ENCODE peak calls at places on chromosome 16, in four cellular contexts. F, V, C and W are unnamed samples.

GRCh38 chr16:16960785-16961184 is 510.0 kb downstream of the XYLT1 start:
- DNase-seq in F (no peak), V (no peak), C (peak; percentile 60), W (no peak)

GRCh38 chr16:65624246-65624645 is 502.4 kb upstream of the CDH11 start:
- DNase-seq in F (no peak), V (no peak), C (no peak), W (no peak)

GRCh38 chr16:10980811-10981210 is 36.4 kb downstream of the CLEC16A start:
- DNase-seq in F (no peak), V (no peak), C (no peak), W (no peak)

GRCh38 chr16:4624827-4625616 is 396 bp downstream of the MGRN1 start:
- DNase-seq in F (peak; percentile 82), V (peak; percentile 61), C (peak; percentile 77), W (peak; percentile 65)

GRCh38 chr16:69712277-69712676 is 14.1 kb downstream of the NQO1 start:
- DNase-seq in F (no peak), V (no peak), C (no peak), W (no peak)

GRCh38 chr16:29148867-29149272 is 164.0 kb downstream of the LAT start:
- DNase-seq in F (no peak), V (no peak), C (no peak), W (no peak)

GRCh38 chr16:2969545-2970521 is 685 bp downstream of the PAQR4 start:
- DNase-seq in F (peak; percentile 42), V (peak; percentile 49), C (peak; percentile 83), W (peak; percentile 21)

GRCh38 chr16:149024-149675 is 3.3 kb upstream of the HBZ start:
- DNase-seq in F (no peak), V (peak; percentile 52), C (no peak), W (peak; percentile 95)

GRCh38 chr16:4847774-4848587 is 700 bp downstream of the UBN1 start:
- DNase-seq in F (peak; percentile 6), V (peak; percentile 64), C (peak; percentile 38), W (peak; percentile 71)

GRCh38 chr16:12869681-12870427 is 31.5 kb upstream of the SHISA9 start:
- DNase-seq in F (no peak), V (no peak), C (no peak), W (no peak)

GRCh38 chr16:23608194-23608593 is 12.1 kb upstream of the NDUFAB1 start:
- DNase-seq in F (no peak), V (peak; percentile 71), C (no peak), W (no peak)

GRCh38 chr16:11665071-11665491 is 3.2 kb upstream of the SNN start:
- DNase-seq in F (no peak), V (no peak), C (peak; percentile 67), W (no peak)

GRCh38 chr16:10182186-10182683 is at the start of gene GRIN2A:
- DNase-seq in F (no peak), V (no peak), C (no peak), W (no peak)

GRCh38 chr16:51523400-51523799 is 372.3 kb upstream of the SALL1 start:
- DNase-seq in F (no peak), V (peak; percentile 49), C (no peak), W (no peak)

GRCh38 chr16:69616082-69616481 is 50.3 kb downstream of the NFAT5 start:
- DNase-seq in F (no peak), V (no peak), C (no peak), W (no peak)

GRCh38 chr16:20865420-20866126 is 34.6 kb downstream of the DCUN1D3 start:
- DNase-seq in F (no peak), V (peak; percentile 64), C (no peak), W (no peak)

GRCh38 chr16:83977056-83977815 is 9.2 kb downstream of the NECAB2 start:
- DNase-seq in F (no peak), V (no peak), C (no peak), W (no peak)

GRCh38 chr16:70478169-70478568 is 23.8 kb downstream of the FCSK start:
- DNase-seq in F (no peak), V (no peak), C (no peak), W (no peak)

GRCh38 chr16:55367796-55368195 is 43.8 kb downstream of the IRX6 start:
- DNase-seq in F (no peak), V (peak; percentile 20), C (no peak), W (no peak)

GRCh38 chr16:61366006-61366405 is 670.2 kb downstream of the CDH8 start:
- DNase-seq in F (no peak), V (no peak), C (no peak), W (no peak)

GRCh38 chr16:65318138-65318537 is 196.3 kb upstream of the CDH11 start:
- DNase-seq in F (no peak), V (no peak), C (peak; percentile 42), W (peak; percentile 2)

GRCh38 chr16:10581507-10581906 is 1.1 kb upstream of the EMP2 start:
- DNase-seq in F (no peak), V (peak; percentile 29), C (no peak), W (no peak)

GRCh38 chr16:50188619-50189136 is 35.6 kb downstream of the TENT4B start:
- DNase-seq in F (no peak), V (no peak), C (no peak), W (peak; percentile 76)

GRCh38 chr16:11363927-11364258 is 18.6 kb downstream of the RMI2 start:
- DNase-seq in F (no peak), V (no peak), C (no peak), W (no peak)

DNA sequence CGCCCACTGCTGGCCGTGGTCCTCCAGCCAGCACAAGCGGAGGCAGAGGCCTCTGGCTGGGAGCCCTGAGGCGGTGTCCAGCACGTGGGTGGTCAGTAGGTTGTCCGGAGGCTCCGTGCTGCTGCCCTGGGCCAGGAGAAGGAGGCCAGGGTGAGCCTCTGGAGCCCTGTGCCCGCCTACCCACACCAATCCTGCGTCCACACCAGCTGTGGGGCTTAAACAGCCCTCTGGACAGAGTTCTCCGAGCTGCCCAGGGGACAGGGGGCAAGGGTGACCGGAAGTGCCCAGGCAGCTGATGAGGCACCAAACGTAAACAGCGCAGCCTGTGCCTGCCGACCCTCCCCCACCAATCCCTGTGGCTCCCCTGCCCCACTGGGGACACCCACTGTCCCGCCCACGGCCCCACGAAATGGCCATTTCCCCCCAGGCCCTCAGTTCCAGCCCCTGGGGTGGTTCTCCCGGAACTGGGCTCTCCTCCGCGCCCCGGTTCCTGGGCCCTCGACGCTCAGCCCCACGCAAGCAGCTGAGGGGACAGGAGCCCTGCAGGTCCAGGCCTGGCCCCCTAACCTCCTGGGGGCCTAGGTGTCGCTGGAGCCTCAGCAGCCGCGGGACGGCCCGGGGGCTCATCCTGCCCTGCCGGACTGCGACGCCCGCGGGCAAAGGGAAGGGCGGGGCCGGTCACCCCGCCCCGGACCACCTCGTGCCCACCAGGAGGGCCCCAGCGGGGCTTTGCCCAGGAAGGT is 27.9 kb upstream of the DBNDD1 start:
- DNase-seq in F (no peak), V (peak; percentile 58), C (peak; percentile 55), W (peak; percentile 72)
- H2BK120ac ChIP-seq in F (no peak overlapping the region), V (peak overlapping the region; percentile 12), C (no peak overlapping the region), W (no peak overlapping the region)

GRCh38 chr16:66874079-66874775 is 6.1 kb upstream of the PDP2 start:
- DNase-seq in F (no peak), V (peak; percentile 49), C (no peak), W (no peak)
- H2BK120ac ChIP-seq in F (no peak overlapping the region), V (peak overlapping the region; percentile 98), C (no peak overlapping the region), W (no peak overlapping the region)

GRCh38 chr16:85577899-85578598 is 35.1 kb upstream of the GSE1 start:
- DNase-seq in F (no peak), V (no peak), C (no peak), W (no peak)

GRCh38 chr16:85578599-85578948 is 34.5 kb upstream of the GSE1 start:
- DNase-seq in F (no peak), V (no peak), C (no peak), W (no peak)

GRCh38 chr16:85579883-85580607 is 33.1 kb upstream of the GSE1 start:
- DNase-seq in F (no peak), V (no peak), C (no peak), W (no peak)

GRCh38 chr16:85580684-85581083 is 32.4 kb upstream of the GSE1 start:
- DNase-seq in F (no peak), V (no peak), C (no peak), W (no peak)

GRCh38 chr16:85579199-85579598 is 33.9 kb upstream of the GSE1 start:
- DNase-seq in F (peak; percentile 79), V (no peak), C (peak; percentile 84), W (no peak)
- H2BK120ac ChIP-seq in F (no peak overlapping the region), V (no peak overlapping the region), C (no peak overlapping the region), W (no peak overlapping the region)

DNA sequence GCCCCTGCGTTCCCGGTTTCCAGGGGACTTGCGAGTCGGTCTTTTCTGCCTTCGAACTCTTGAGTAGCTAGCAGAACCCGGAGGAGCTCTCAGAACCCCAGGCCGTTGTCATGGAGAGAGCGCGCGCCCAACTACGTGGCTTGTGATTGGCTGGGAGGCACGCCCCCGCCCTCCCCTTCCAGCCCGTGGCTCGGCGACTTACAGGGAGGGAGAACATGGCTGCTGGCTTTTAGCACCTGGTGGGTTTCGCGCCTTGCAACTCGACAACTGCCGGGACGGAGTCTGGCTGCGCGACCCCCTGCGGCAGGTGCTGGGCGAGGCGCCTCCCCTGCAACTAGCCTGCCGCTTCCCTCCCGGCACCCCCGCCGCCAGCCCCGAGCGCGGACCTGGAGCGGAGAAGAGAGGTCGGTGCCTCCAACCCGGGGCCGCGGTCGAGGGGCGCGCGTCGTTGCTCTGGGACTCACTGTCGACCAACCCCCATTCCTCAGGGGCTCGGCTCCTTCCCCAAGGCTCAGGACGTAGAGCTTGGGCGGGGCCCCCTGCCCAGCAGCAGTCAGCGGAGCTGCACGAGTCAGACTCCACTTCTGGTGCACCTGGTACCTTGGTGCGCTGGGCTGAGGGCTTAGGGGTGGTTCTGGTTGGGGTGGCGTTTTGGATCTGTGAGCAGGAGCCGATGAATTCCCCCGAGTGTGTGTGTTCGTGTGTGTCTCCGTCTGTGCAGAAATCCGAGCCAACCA is 9.0 kb upstream of the ZFP90 start:
- DNase-seq in F (peak; percentile 73), V (peak; percentile 75), C (peak; percentile 94), W (peak; percentile 77)
- H2BK120ac ChIP-seq in F (no peak overlapping the region), V (no peak overlapping the region), C (no peak overlapping the region), W (no peak overlapping the region)

DNA sequence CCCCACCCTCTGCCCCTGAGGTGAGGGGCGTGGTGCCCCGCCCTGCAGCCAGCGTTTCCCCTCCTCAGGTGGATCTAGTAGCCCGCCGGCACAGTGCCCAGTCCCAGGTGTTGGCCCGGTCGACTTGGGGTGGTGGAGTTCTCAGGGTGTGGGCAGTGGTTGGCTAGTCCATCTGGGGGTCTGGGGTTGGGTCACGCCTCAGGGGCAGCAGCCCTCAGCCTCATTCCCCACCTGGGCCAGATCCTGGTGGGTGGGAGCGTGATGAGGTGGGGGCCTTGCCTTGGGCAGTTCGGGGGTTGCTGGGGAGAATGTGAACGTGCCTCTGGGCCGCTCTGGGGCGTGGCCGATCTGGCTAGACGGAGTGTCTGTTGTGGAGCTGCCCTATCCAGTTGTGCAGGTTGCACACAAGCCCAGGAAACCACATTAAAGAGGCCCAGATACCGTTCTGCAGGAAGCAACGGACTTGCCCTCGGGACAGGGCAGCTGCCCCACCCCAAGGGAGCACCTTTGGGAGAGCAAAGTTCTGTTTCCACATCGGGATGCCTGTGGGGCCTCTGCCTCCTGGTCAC is 32.0 kb downstream of the GSE1 start:
- DNase-seq in F (no peak), V (no peak), C (no peak), W (peak; percentile 87)
- H2BK120ac ChIP-seq in F (no peak overlapping the region), V (no peak overlapping the region), C (no peak overlapping the region), W (peak overlapping the region; percentile 9)